ENCODE peak calls at places on chromosomes 1 and 21, in seven cellular contexts. L, A, S, C, K, H and G are unnamed samples.

GRCh38 chr1:58754683-58755467 is 29.0 kb downstream of the JUN start:
- DNase-seq in K (no peak), S (no peak), H (no peak), A (peak), C (no peak), L (no peak), G (no peak)

GRCh38 chr1:184061396-184062003 is 10.0 kb downstream of the TSEN15 start:
- DNase-seq in S (no peak), L (peak), C (no peak), H (no peak), A (no peak), K (no peak), G (peak)

GRCh38 chr1:7288992-7289391 is 482.1 kb upstream of the VAMP3 start:
- DNase-seq in H (no peak), K (no peak), S (no peak), L (no peak), A (no peak), C (no peak), G (no peak)

GRCh38 chr21:10272216-10272615 is 249.2 kb upstream of the TPTE start:
- DNase-seq in H (no peak), L (peak), A (no peak), K (no peak), C (no peak), S (no peak), G (peak)

GRCh38 chr1:75625795-75626194 is 14.9 kb upstream of the SLC44A5 start:
- DNase-seq in A (no peak), H (no peak), K (no peak), S (no peak), C (no peak), L (no peak), G (no peak)

GRCh38 chr21:33767236-33767635 is 124.9 kb downstream of the ITSN1 start:
- DNase-seq in C (no peak), L (peak), K (no peak), A (no peak), H (no peak), S (no peak), G (no peak)

GRCh38 chr21:25313891-25314646 is 293.2 kb downstream of the MRPL39 start:
- DNase-seq in K (no peak), C (no peak), S (no peak), H (no peak), L (peak), A (no peak), G (peak)

GRCh38 chr1:112997781-112998180 is 41.8 kb upstream of the SLC16A1 start:
- DNase-seq in H (no peak), A (no peak), S (no peak), L (no peak), K (no peak), C (no peak), G (peak)

GRCh38 chr1:51622455-51622913 is 5.6 kb downstream of the OSBPL9 start:
- DNase-seq in A (peak), C (no peak), L (peak), S (peak), K (no peak), H (peak), G (peak)

GRCh38 chr1:3442331-3442730 is 12.1 kb upstream of the ARHGEF16 start:
- DNase-seq in A (no peak), L (no peak), C (no peak), K (no peak), S (no peak), H (no peak), G (no peak)

GRCh38 chr1:221794079-221794670 is 52.3 kb upstream of the DUSP10 start:
- DNase-seq in A (no peak), C (no peak), K (no peak), H (no peak), L (peak), S (no peak), G (peak)

GRCh38 chr1:37868466-37868865 is 9.1 kb upstream of the MTF1 start:
- DNase-seq in S (no peak), K (no peak), L (no peak), C (no peak), A (no peak), H (no peak), G (peak)

GRCh38 chr21:45051580-45052434 is 22.6 kb upstream of the ADARB1 start:
- DNase-seq in S (no peak), A (no peak), C (no peak), H (no peak), L (no peak), K (no peak), G (no peak)

GRCh38 chr1:89305493-89305892 is 32.8 kb upstream of the GBP5 start:
- DNase-seq in S (no peak), K (no peak), L (no peak), H (no peak), C (no peak), A (no peak), G (no peak)

GRCh38 chr1:234302334-234302962 is 70.8 kb upstream of the COA6 start:
- DNase-seq in H (no peak), A (no peak), L (no peak), K (no peak), S (no peak), C (no peak), G (no peak)

GRCh38 chr1:85475055-85475454 is 10.1 kb upstream of the DDAH1 start:
- DNase-seq in A (no peak), K (no peak), H (no peak), C (no peak), S (no peak), L (no peak), G (no peak)

GRCh38 chr21:42227909-42228708 is 9.2 kb downstream of the ABCG1 start:
- DNase-seq in H (peak), C (peak), S (no peak), A (peak), K (peak), L (peak), G (peak)

GRCh38 chr1:47184771-47185677 is 4.8 kb downstream of the PDZK1IP1 start:
- DNase-seq in A (no peak), H (no peak), S (no peak), L (no peak), K (no peak), C (no peak), G (no peak)

GRCh38 chr1:201766117-201766863 is 62.7 kb upstream of the IPO9 start:
- DNase-seq in K (no peak), H (peak), A (no peak), C (no peak), S (no peak), L (peak), G (peak)

GRCh38 chr1:43653339-43653738 is 3.4 kb downstream of the KDM4A start:
- DNase-seq in A (peak), H (no peak), L (peak), C (no peak), K (no peak), S (no peak), G (peak)

GRCh38 chr1:7705048-7705907 is 65.8 kb upstream of the VAMP3 start:
- DNase-seq in H (no peak), S (no peak), L (no peak), A (no peak), C (no peak), K (peak), G (peak)

GRCh38 chr1:111286912-111287311 is 3.7 kb upstream of the CHIA start:
- DNase-seq in L (no peak), A (no peak), K (no peak), H (no peak), C (no peak), S (no peak), G (no peak)